ENCODE peak calls at places on chromosome 20, in five cellular contexts. One of them, this sample, is unnamed.

GRCh38 chr20:62766716-62767115 is 29.6 kb upstream of the MRGBP start:
- DNase-seq in CD8-positive, alpha-beta T cell: no peak
- DNase-seq in neural progenitor cell: no peak
- DNase-seq in NCI-H748 treated with DMSO at 0.1 percent for 48 hours: no peak
- DNase-seq in NCI-H460: no peak
- DNase-seq in this sample: no peak

GRCh38 chr20:5148581-5148980 is 21.8 kb downstream of the CDS2 start:
- DNase-seq in CD8-positive, alpha-beta T cell: no peak
- DNase-seq in neural progenitor cell: no peak
- DNase-seq in NCI-H748 treated with DMSO at 0.1 percent for 48 hours: no peak
- DNase-seq in NCI-H460: no peak
- DNase-seq in this sample: no peak

GRCh38 chr20:62815066-62815991 is 1.5 kb upstream of the COL9A3 start:
- DNase-seq in CD8-positive, alpha-beta T cell: no peak
- DNase-seq in neural progenitor cell: peak; percentile 66
- DNase-seq in NCI-H748 treated with DMSO at 0.1 percent for 48 hours: no peak
- DNase-seq in NCI-H460: no peak
- DNase-seq in this sample: no peak

GRCh38 chr20:1489764-1490436 is 1.3 kb downstream of the SIRPB2 start:
- DNase-seq in CD8-positive, alpha-beta T cell: no peak
- DNase-seq in neural progenitor cell: no peak
- DNase-seq in NCI-H748 treated with DMSO at 0.1 percent for 48 hours: no peak
- DNase-seq in NCI-H460: no peak
- DNase-seq in this sample: no peak

GRCh38 chr20:689348-689747 is 13.7 kb upstream of the SCRT2 start:
- DNase-seq in CD8-positive, alpha-beta T cell: no peak
- DNase-seq in neural progenitor cell: no peak
- DNase-seq in NCI-H748 treated with DMSO at 0.1 percent for 48 hours: no peak
- DNase-seq in NCI-H460: no peak
- DNase-seq in this sample: no peak

GRCh38 chr20:3815703-3816315 is 4.5 kb upstream of the AP5S1 start:
- DNase-seq in CD8-positive, alpha-beta T cell: peak; percentile 35
- DNase-seq in neural progenitor cell: no peak
- DNase-seq in NCI-H748 treated with DMSO at 0.1 percent for 48 hours: no peak
- DNase-seq in NCI-H460: no peak
- DNase-seq in this sample: no peak

GRCh38 chr20:53402233-53403005 is 191.2 kb downstream of the ZNF217 start:
- DNase-seq in CD8-positive, alpha-beta T cell: peak; percentile 24
- DNase-seq in neural progenitor cell: no peak
- DNase-seq in NCI-H748 treated with DMSO at 0.1 percent for 48 hours: no peak
- DNase-seq in NCI-H460: no peak
- DNase-seq in this sample: no peak

GRCh38 chr20:2005359-2005758 is 11.5 kb upstream of the PDYN start:
- DNase-seq in CD8-positive, alpha-beta T cell: no peak
- DNase-seq in neural progenitor cell: no peak
- DNase-seq in NCI-H748 treated with DMSO at 0.1 percent for 48 hours: no peak
- DNase-seq in NCI-H460: no peak
- DNase-seq in this sample: no peak

GRCh38 chr20:58264271-58264670 is 35.8 kb upstream of the ANKRD60 start:
- DNase-seq in CD8-positive, alpha-beta T cell: no peak
- DNase-seq in neural progenitor cell: no peak
- DNase-seq in NCI-H748 treated with DMSO at 0.1 percent for 48 hours: no peak
- DNase-seq in NCI-H460: no peak
- DNase-seq in this sample: no peak

GRCh38 chr20:20603339-20603990 is 109.0 kb downstream of the RALGAPA2 start:
- DNase-seq in CD8-positive, alpha-beta T cell: peak; percentile 2
- DNase-seq in neural progenitor cell: no peak
- DNase-seq in NCI-H748 treated with DMSO at 0.1 percent for 48 hours: peak; percentile 22
- DNase-seq in NCI-H460: no peak
- DNase-seq in this sample: peak; percentile 79

GRCh38 chr20:32164984-32165735 is 42.4 kb downstream of the PLAGL2 start:
- DNase-seq in CD8-positive, alpha-beta T cell: no peak
- DNase-seq in neural progenitor cell: no peak
- DNase-seq in NCI-H748 treated with DMSO at 0.1 percent for 48 hours: no peak
- DNase-seq in NCI-H460: no peak
- DNase-seq in this sample: no peak

GRCh38 chr20:20765696-20766095 is 53.3 kb upstream of the RALGAPA2 start:
- DNase-seq in CD8-positive, alpha-beta T cell: no peak
- DNase-seq in neural progenitor cell: no peak
- DNase-seq in NCI-H748 treated with DMSO at 0.1 percent for 48 hours: no peak
- DNase-seq in NCI-H460: no peak
- DNase-seq in this sample: no peak

GRCh38 chr20:60589624-60590023 is 631.4 kb downstream of the CDH26 start:
- DNase-seq in CD8-positive, alpha-beta T cell: no peak
- DNase-seq in neural progenitor cell: peak; percentile 75
- DNase-seq in NCI-H748 treated with DMSO at 0.1 percent for 48 hours: no peak
- DNase-seq in NCI-H460: peak; percentile 5
- DNase-seq in this sample: no peak

GRCh38 chr20:36462440-36463211 is 78.7 kb upstream of the MYL9 start:
- DNase-seq in CD8-positive, alpha-beta T cell: no peak
- DNase-seq in neural progenitor cell: peak; percentile 51
- DNase-seq in NCI-H748 treated with DMSO at 0.1 percent for 48 hours: no peak
- DNase-seq in NCI-H460: no peak
- DNase-seq in this sample: no peak

GRCh38 chr20:17565164-17565845 is 4.6 kb upstream of the DSTN start:
- DNase-seq in CD8-positive, alpha-beta T cell: no peak
- DNase-seq in neural progenitor cell: no peak
- DNase-seq in NCI-H748 treated with DMSO at 0.1 percent for 48 hours: no peak
- DNase-seq in NCI-H460: no peak
- DNase-seq in this sample: no peak

GRCh38 chr20:17372831-17373440 is 146.1 kb downstream of the PCSK2 start:
- DNase-seq in CD8-positive, alpha-beta T cell: no peak
- DNase-seq in neural progenitor cell: no peak
- DNase-seq in NCI-H748 treated with DMSO at 0.1 percent for 48 hours: no peak
- DNase-seq in NCI-H460: no peak
- DNase-seq in this sample: no peak

GRCh38 chr20:23641936-23642751 is 4.4 kb upstream of the CST3 start:
- DNase-seq in CD8-positive, alpha-beta T cell: no peak
- DNase-seq in neural progenitor cell: no peak
- DNase-seq in NCI-H748 treated with DMSO at 0.1 percent for 48 hours: no peak
- DNase-seq in NCI-H460: no peak
- DNase-seq in this sample: no peak

GRCh38 chr20:47318596-47319516 is 37.6 kb downstream of the ZMYND8 start:
- DNase-seq in CD8-positive, alpha-beta T cell: no peak
- DNase-seq in neural progenitor cell: peak; percentile 80
- DNase-seq in NCI-H748 treated with DMSO at 0.1 percent for 48 hours: no peak
- DNase-seq in NCI-H460: peak; percentile 32
- DNase-seq in this sample: no peak

GRCh38 chr20:54532573-54532972 is 57.2 kb downstream of the DOK5 start:
- DNase-seq in CD8-positive, alpha-beta T cell: no peak
- DNase-seq in neural progenitor cell: no peak
- DNase-seq in NCI-H748 treated with DMSO at 0.1 percent for 48 hours: no peak
- DNase-seq in NCI-H460: no peak
- DNase-seq in this sample: no peak

GRCh38 chr20:48793776-48794175 is 34.0 kb downstream of the PREX1 start:
- DNase-seq in CD8-positive, alpha-beta T cell: no peak
- DNase-seq in neural progenitor cell: no peak
- DNase-seq in NCI-H748 treated with DMSO at 0.1 percent for 48 hours: no peak
- DNase-seq in NCI-H460: no peak
- DNase-seq in this sample: no peak

GRCh38 chr20:49913399-49914047 is 1.8 kb downstream of the SPATA2 start:
- DNase-seq in CD8-positive, alpha-beta T cell: no peak
- DNase-seq in neural progenitor cell: no peak
- DNase-seq in NCI-H748 treated with DMSO at 0.1 percent for 48 hours: no peak
- DNase-seq in NCI-H460: no peak
- DNase-seq in this sample: no peak

GRCh38 chr20:45592574-45593189 is 13.6 kb upstream of the WFDC8 start:
- DNase-seq in CD8-positive, alpha-beta T cell: no peak
- DNase-seq in neural progenitor cell: peak; percentile 67
- DNase-seq in NCI-H748 treated with DMSO at 0.1 percent for 48 hours: no peak
- DNase-seq in NCI-H460: peak; percentile 73
- DNase-seq in this sample: peak; percentile 37

GRCh38 chr20:25223179-25223661 is 24.7 kb upstream of the PYGB start:
- DNase-seq in CD8-positive, alpha-beta T cell: no peak
- DNase-seq in neural progenitor cell: peak; percentile 57
- DNase-seq in NCI-H748 treated with DMSO at 0.1 percent for 48 hours: no peak
- DNase-seq in NCI-H460: peak; percentile 66
- DNase-seq in this sample: no peak

GRCh38 chr20:49865559-49865958 is 49.8 kb downstream of the SPATA2 start:
- DNase-seq in CD8-positive, alpha-beta T cell: no peak
- DNase-seq in neural progenitor cell: no peak
- DNase-seq in NCI-H748 treated with DMSO at 0.1 percent for 48 hours: no peak
- DNase-seq in NCI-H460: no peak
- DNase-seq in this sample: no peak

GRCh38 chr20:57089701-57090144 is 176.7 kb downstream of the BMP7 start:
- DNase-seq in CD8-positive, alpha-beta T cell: peak; percentile 42
- DNase-seq in neural progenitor cell: peak; percentile 90
- DNase-seq in NCI-H748 treated with DMSO at 0.1 percent for 48 hours: no peak
- DNase-seq in NCI-H460: peak; percentile 44
- DNase-seq in this sample: peak; percentile 84

GRCh38 chr20:15317546-15318242 is 980.3 kb upstream of the FLRT3 start:
- DNase-seq in CD8-positive, alpha-beta T cell: no peak
- DNase-seq in neural progenitor cell: no peak
- DNase-seq in NCI-H748 treated with DMSO at 0.1 percent for 48 hours: no peak
- DNase-seq in NCI-H460: no peak
- DNase-seq in this sample: peak; percentile 7

GRCh38 chr20:59149678-59150504 is 13.7 kb upstream of the ZNF831 start:
- DNase-seq in CD8-positive, alpha-beta T cell: peak; percentile 68
- DNase-seq in neural progenitor cell: no peak
- DNase-seq in NCI-H748 treated with DMSO at 0.1 percent for 48 hours: no peak
- DNase-seq in NCI-H460: no peak
- DNase-seq in this sample: no peak

GRCh38 chr20:57460781-57461465 is 64.0 kb downstream of the CTCFL start:
- DNase-seq in CD8-positive, alpha-beta T cell: no peak
- DNase-seq in neural progenitor cell: peak; percentile 29
- DNase-seq in NCI-H748 treated with DMSO at 0.1 percent for 48 hours: no peak
- DNase-seq in NCI-H460: no peak
- DNase-seq in this sample: no peak

GRCh38 chr20:57610261-57610952 is 9.8 kb downstream of the ZBP1 start:
- DNase-seq in CD8-positive, alpha-beta T cell: no peak
- DNase-seq in neural progenitor cell: no peak
- DNase-seq in NCI-H748 treated with DMSO at 0.1 percent for 48 hours: no peak
- DNase-seq in NCI-H460: no peak
- DNase-seq in this sample: no peak

GRCh38 chr20:32980131-32980941 is 23.9 kb downstream of the SUN5 start:
- DNase-seq in CD8-positive, alpha-beta T cell: no peak
- DNase-seq in neural progenitor cell: peak; percentile 57
- DNase-seq in NCI-H748 treated with DMSO at 0.1 percent for 48 hours: no peak
- DNase-seq in NCI-H460: no peak
- DNase-seq in this sample: no peak

GRCh38 chr20:51185277-51185676 is 162.4 kb upstream of the KCNG1 start:
- DNase-seq in CD8-positive, alpha-beta T cell: no peak
- DNase-seq in neural progenitor cell: no peak
- DNase-seq in NCI-H748 treated with DMSO at 0.1 percent for 48 hours: no peak
- DNase-seq in NCI-H460: no peak
- DNase-seq in this sample: no peak

GRCh38 chr20:17749979-17750721 is 50.4 kb downstream of the BANF2 start:
- DNase-seq in CD8-positive, alpha-beta T cell: no peak
- DNase-seq in neural progenitor cell: peak; percentile 9
- DNase-seq in NCI-H748 treated with DMSO at 0.1 percent for 48 hours: no peak
- DNase-seq in NCI-H460: no peak
- DNase-seq in this sample: no peak

GRCh38 chr20:1711826-1712601 is 54.4 kb upstream of the SIRPG start:
- DNase-seq in CD8-positive, alpha-beta T cell: no peak
- DNase-seq in neural progenitor cell: no peak
- DNase-seq in NCI-H748 treated with DMSO at 0.1 percent for 48 hours: no peak
- DNase-seq in NCI-H460: no peak
- DNase-seq in this sample: no peak

GRCh38 chr20:46683939-46684750 is 5.1 kb downstream of the TP53RK start:
- DNase-seq in CD8-positive, alpha-beta T cell: no peak
- DNase-seq in neural progenitor cell: peak; percentile 81
- DNase-seq in NCI-H748 treated with DMSO at 0.1 percent for 48 hours: peak; percentile 64
- DNase-seq in NCI-H460: no peak
- DNase-seq in this sample: no peak

GRCh38 chr20:62516345-62516744 is 40.5 kb upstream of the GATA5 start:
- DNase-seq in CD8-positive, alpha-beta T cell: no peak
- DNase-seq in neural progenitor cell: peak; percentile 63
- DNase-seq in NCI-H748 treated with DMSO at 0.1 percent for 48 hours: no peak
- DNase-seq in NCI-H460: peak; percentile 41
- DNase-seq in this sample: no peak

GRCh38 chr20:40589581-40589980 is 99.5 kb downstream of the MAFB start:
- DNase-seq in CD8-positive, alpha-beta T cell: no peak
- DNase-seq in neural progenitor cell: no peak
- DNase-seq in NCI-H748 treated with DMSO at 0.1 percent for 48 hours: no peak
- DNase-seq in NCI-H460: no peak
- DNase-seq in this sample: no peak

This sample was measured in GM13977.